ENCODE peak calls at places on chromosomes 13 and 19, in four cellular contexts. One of them, this sample, is unnamed.

GRCh38 chr13:110475550-110476219 is 85.8 kb downstream of the RAB20 start:
- DNase-seq in AG09319: no peak
- DNase-seq in neural crest cell: no peak
- DNase-seq in nephron progenitor cell: no peak
- DNase-seq in this sample: peak; percentile 54

GRCh38 chr13:28532226-28533048 is 37.5 kb upstream of the FLT1 start:
- DNase-seq in AG09319: no peak
- DNase-seq in neural crest cell: peak; percentile 16
- DNase-seq in nephron progenitor cell: peak; percentile 60
- DNase-seq in this sample: peak; percentile 50

GRCh38 chr19:40561947-40562346 is 14.7 kb upstream of the SHKBP1 start:
- DNase-seq in AG09319: no peak
- DNase-seq in nephron progenitor cell: no peak
- DNase-seq in neural crest cell: no peak
- DNase-seq in this sample: no peak

GRCh38 chr19:4267901-4268815 is 10.9 kb upstream of the SHD start:
- DNase-seq in neural crest cell: no peak
- DNase-seq in nephron progenitor cell: no peak
- DNase-seq in AG09319: no peak
- DNase-seq in this sample: no peak

GRCh38 chr13:23637813-23638212 is 67.6 kb downstream of the TNFRSF19 start:
- DNase-seq in AG09319: no peak
- DNase-seq in nephron progenitor cell: no peak
- DNase-seq in neural crest cell: no peak
- DNase-seq in this sample: no peak

GRCh38 chr13:30364876-30365275 is 57.4 kb upstream of the UBE2L5 start:
- DNase-seq in AG09319: no peak
- DNase-seq in neural crest cell: no peak
- DNase-seq in nephron progenitor cell: peak; percentile 20
- DNase-seq in this sample: no peak

GRCh38 chr13:48727252-48728011 is 73.7 kb downstream of the CYSLTR2 start:
- DNase-seq in AG09319: no peak
- DNase-seq in neural crest cell: no peak
- DNase-seq in nephron progenitor cell: no peak
- DNase-seq in this sample: no peak

GRCh38 chr19:1445185-1445931 is 4.6 kb upstream of the APC2 start:
- DNase-seq in AG09319: no peak
- DNase-seq in neural crest cell: peak; percentile 83
- DNase-seq in nephron progenitor cell: peak; percentile 85
- DNase-seq in this sample: peak; percentile 98

GRCh38 chr13:57925250-57925649 is 293.7 kb downstream of the PCDH17 start:
- DNase-seq in AG09319: no peak
- DNase-seq in neural crest cell: no peak
- DNase-seq in nephron progenitor cell: no peak
- DNase-seq in this sample: no peak

GRCh38 chr13:81104316-81104715 is 763.4 kb upstream of the SPRY2 start:
- DNase-seq in AG09319: no peak
- DNase-seq in nephron progenitor cell: no peak
- DNase-seq in neural crest cell: no peak
- DNase-seq in this sample: no peak

GRCh38 chr13:94825507-94825906 is 113.2 kb upstream of the SOX21 start:
- DNase-seq in neural crest cell: peak; percentile 14
- DNase-seq in AG09319: no peak
- DNase-seq in nephron progenitor cell: no peak
- DNase-seq in this sample: no peak

GRCh38 chr13:43289458-43290255 is 266.3 kb downstream of the DNAJC15 start:
- DNase-seq in nephron progenitor cell: no peak
- DNase-seq in AG09319: no peak
- DNase-seq in neural crest cell: no peak
- DNase-seq in this sample: no peak

GRCh38 chr13:111316161-111316730 is 4.2 kb upstream of the TEX29 start:
- DNase-seq in AG09319: no peak
- DNase-seq in nephron progenitor cell: no peak
- DNase-seq in neural crest cell: no peak
- DNase-seq in this sample: no peak

GRCh38 chr13:24141333-24141910 is 19.1 kb upstream of the SPATA13 start:
- DNase-seq in AG09319: no peak
- DNase-seq in nephron progenitor cell: no peak
- DNase-seq in neural crest cell: no peak
- DNase-seq in this sample: no peak

GRCh38 chr13:91348906-91349435 is 1.5 kb downstream of the MIR17HG start:
- DNase-seq in nephron progenitor cell: peak; percentile 96
- DNase-seq in neural crest cell: peak; percentile 97
- DNase-seq in AG09319: peak; percentile 60
- DNase-seq in this sample: peak; percentile 85
- TF ChIP-seq CTCF in nephron progenitor cell: peak; percentile 75
- TF ChIP-seq CTCF in neural crest cell: peak; percentile 92
- TF ChIP-seq CTCF in AG09319: peak; percentile 81
- TF ChIP-seq CTCF in this sample: peak; percentile 98

GRCh38 chr13:33262997-33263396 is 22.6 kb downstream of the STARD13 start:
- DNase-seq in neural crest cell: no peak
- DNase-seq in nephron progenitor cell: no peak
- DNase-seq in AG09319: no peak
- DNase-seq in this sample: no peak

GRCh38 chr13:33262554-33262953 is 23.0 kb downstream of the STARD13 start:
- DNase-seq in neural crest cell: no peak
- DNase-seq in AG09319: no peak
- DNase-seq in nephron progenitor cell: no peak
- DNase-seq in this sample: no peak

GRCh38 chr13:33263976-33264619 is 21.5 kb downstream of the STARD13 start:
- DNase-seq in AG09319: no peak
- DNase-seq in neural crest cell: no peak
- DNase-seq in nephron progenitor cell: no peak
- DNase-seq in this sample: no peak

GRCh38 chr13:33264620-33264978 is 21.0 kb downstream of the STARD13 start:
- DNase-seq in neural crest cell: no peak
- DNase-seq in nephron progenitor cell: no peak
- DNase-seq in AG09319: no peak
- DNase-seq in this sample: no peak

DNA sequence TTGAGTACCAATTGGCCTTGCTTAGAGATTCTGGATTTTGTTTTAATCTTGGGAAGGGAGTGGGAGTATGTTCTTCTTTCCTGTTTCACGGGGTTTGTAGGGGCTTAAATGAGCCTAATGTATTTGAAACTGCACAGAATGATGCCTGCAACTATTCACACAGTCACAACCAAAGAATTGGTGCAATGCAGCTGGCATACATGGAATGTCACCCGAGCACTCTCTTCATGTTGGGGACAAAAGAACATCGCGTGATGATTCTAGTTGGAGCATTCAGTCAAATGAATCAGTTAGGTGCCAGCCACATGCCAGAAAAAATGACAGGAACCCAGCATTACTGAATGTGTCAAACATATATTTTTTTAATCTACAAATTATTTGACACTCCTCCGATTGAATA is 22.1 kb downstream of the STARD13 start:
- DNase-seq in AG09319: no peak
- DNase-seq in nephron progenitor cell: no peak
- DNase-seq in neural crest cell: no peak
- DNase-seq in this sample: no peak
- TF ChIP-seq CTCF in AG09319: no peak
- TF ChIP-seq CTCF in nephron progenitor cell: no peak
- TF ChIP-seq CTCF in neural crest cell: no peak
- TF ChIP-seq CTCF in this sample: no peak

GRCh38 chr19:6828306-6828697 is 55.8 kb downstream of the VAV1 start:
- DNase-seq in nephron progenitor cell: no peak
- DNase-seq in neural crest cell: no peak
- DNase-seq in AG09319: no peak
- DNase-seq in this sample: no peak
- TF ChIP-seq CTCF in nephron progenitor cell: no peak
- TF ChIP-seq CTCF in neural crest cell: no peak
- TF ChIP-seq CTCF in AG09319: no peak
- TF ChIP-seq CTCF in this sample: no peak

GRCh38 chr13:33487575-33488243 is 202.2 kb upstream of the STARD13 start:
- DNase-seq in nephron progenitor cell: no peak
- DNase-seq in AG09319: peak; percentile 38
- DNase-seq in neural crest cell: no peak
- DNase-seq in this sample: peak; percentile 41
- TF ChIP-seq CTCF in nephron progenitor cell: no peak
- TF ChIP-seq CTCF in AG09319: peak; percentile 64
- TF ChIP-seq CTCF in neural crest cell: no peak
- TF ChIP-seq CTCF in this sample: peak; percentile 54

GRCh38 chr19:12864721-12865715 is 16.2 kb downstream of the DNASE2 start:
- DNase-seq in AG09319: no peak
- DNase-seq in neural crest cell: no peak
- DNase-seq in nephron progenitor cell: no peak
- DNase-seq in this sample: no peak

GRCh38 chr19:12865746-12866415 is 15.4 kb downstream of the DNASE2 start:
- DNase-seq in nephron progenitor cell: no peak
- DNase-seq in neural crest cell: no peak
- DNase-seq in AG09319: no peak
- DNase-seq in this sample: no peak

GRCh38 chr19:12868540-12869112 is 12.6 kb downstream of the DNASE2 start:
- DNase-seq in nephron progenitor cell: no peak
- DNase-seq in neural crest cell: no peak
- DNase-seq in AG09319: no peak
- DNase-seq in this sample: peak; percentile 76

GRCh38 chr19:12867120-12868099 is 13.8 kb downstream of the DNASE2 start:
- DNase-seq in nephron progenitor cell: peak; percentile 93
- DNase-seq in neural crest cell: peak; percentile 85
- DNase-seq in AG09319: no peak
- DNase-seq in this sample: peak; percentile 96

GRCh38 chr19:12866416-12867119 is 14.7 kb downstream of the DNASE2 start:
- DNase-seq in AG09319: no peak
- DNase-seq in nephron progenitor cell: no peak
- DNase-seq in neural crest cell: no peak
- DNase-seq in this sample: no peak
- TF ChIP-seq CTCF in AG09319: no peak
- TF ChIP-seq CTCF in nephron progenitor cell: no peak
- TF ChIP-seq CTCF in neural crest cell: no peak
- TF ChIP-seq CTCF in this sample: no peak

GRCh38 chr13:33119022-33119735 is 103.0 kb downstream of the KL start:
- DNase-seq in AG09319: no peak
- DNase-seq in nephron progenitor cell: no peak
- DNase-seq in neural crest cell: no peak
- DNase-seq in this sample: no peak
- TF ChIP-seq CTCF in AG09319: no peak
- TF ChIP-seq CTCF in nephron progenitor cell: no peak
- TF ChIP-seq CTCF in neural crest cell: no peak
- TF ChIP-seq CTCF in this sample: no peak

GRCh38 chr19:58571575-58571947 is 1.6 kb downstream of the MZF1 start:
- DNase-seq in AG09319: no peak
- DNase-seq in neural crest cell: no peak
- DNase-seq in nephron progenitor cell: no peak
- DNase-seq in this sample: no peak

GRCh38 chr19:58572026-58572817 is 913 bp downstream of the MZF1 start:
- DNase-seq in AG09319: no peak
- DNase-seq in neural crest cell: no peak
- DNase-seq in nephron progenitor cell: no peak
- DNase-seq in this sample: no peak

GRCh38 chr19:58573658-58574164 is 576 bp upstream of the MZF1 start:
- DNase-seq in neural crest cell: no peak
- DNase-seq in AG09319: no peak
- DNase-seq in nephron progenitor cell: no peak
- DNase-seq in this sample: no peak

GRCh38 chr19:58570770-58571574 is 2.2 kb downstream of the MZF1 start:
- DNase-seq in neural crest cell: no peak
- DNase-seq in AG09319: no peak
- DNase-seq in nephron progenitor cell: no peak
- DNase-seq in this sample: no peak

DNA sequence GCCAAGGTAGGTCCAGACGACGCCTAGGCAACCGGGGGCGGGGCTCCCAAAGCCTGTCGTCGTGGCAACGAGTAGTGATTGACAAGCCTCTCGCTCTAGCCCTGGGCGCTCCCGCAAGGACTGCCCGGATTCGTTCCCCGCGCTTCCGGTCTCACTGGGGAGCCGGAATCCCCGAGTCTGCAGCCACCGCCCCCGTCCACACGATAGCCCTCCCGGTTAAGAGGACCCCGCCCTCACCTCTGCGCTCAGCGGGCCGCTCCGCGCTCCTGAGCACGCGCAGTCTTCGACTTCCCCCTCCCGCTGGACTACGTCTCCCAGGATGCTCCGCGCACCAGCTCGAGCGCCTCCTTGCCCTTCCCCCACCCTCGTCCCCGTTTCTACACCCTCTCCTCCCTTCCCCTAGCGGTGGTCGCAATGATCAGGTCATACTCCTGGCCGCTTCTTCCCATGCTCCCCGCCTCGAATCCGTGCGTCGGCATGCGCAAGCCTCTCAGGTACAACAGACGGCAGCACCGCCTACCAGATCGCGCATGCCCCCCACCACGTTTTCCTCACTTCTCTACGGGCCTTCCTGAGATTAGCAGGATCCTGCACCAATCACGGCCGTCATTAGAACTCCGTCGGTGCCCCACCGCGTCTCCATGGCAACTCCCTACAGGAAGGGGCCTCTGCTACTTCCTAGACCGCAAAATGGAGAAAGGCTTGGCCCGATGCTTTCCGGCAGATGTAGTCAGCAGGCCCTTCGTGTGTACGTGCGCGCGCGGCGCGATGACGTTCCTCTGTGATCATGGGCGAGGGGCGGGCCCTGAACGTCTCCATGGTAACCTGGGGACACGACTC is at the start of gene MZF1:
- DNase-seq in neural crest cell: peak; percentile 98
- DNase-seq in nephron progenitor cell: peak; percentile 99
- DNase-seq in AG09319: peak; percentile 100
- DNase-seq in this sample: peak; percentile 98
- TF ChIP-seq CTCF in neural crest cell: peak; percentile 46
- TF ChIP-seq CTCF in nephron progenitor cell: no peak
- TF ChIP-seq CTCF in AG09319: peak; percentile 5
- TF ChIP-seq CTCF in this sample: no peak

DNA sequence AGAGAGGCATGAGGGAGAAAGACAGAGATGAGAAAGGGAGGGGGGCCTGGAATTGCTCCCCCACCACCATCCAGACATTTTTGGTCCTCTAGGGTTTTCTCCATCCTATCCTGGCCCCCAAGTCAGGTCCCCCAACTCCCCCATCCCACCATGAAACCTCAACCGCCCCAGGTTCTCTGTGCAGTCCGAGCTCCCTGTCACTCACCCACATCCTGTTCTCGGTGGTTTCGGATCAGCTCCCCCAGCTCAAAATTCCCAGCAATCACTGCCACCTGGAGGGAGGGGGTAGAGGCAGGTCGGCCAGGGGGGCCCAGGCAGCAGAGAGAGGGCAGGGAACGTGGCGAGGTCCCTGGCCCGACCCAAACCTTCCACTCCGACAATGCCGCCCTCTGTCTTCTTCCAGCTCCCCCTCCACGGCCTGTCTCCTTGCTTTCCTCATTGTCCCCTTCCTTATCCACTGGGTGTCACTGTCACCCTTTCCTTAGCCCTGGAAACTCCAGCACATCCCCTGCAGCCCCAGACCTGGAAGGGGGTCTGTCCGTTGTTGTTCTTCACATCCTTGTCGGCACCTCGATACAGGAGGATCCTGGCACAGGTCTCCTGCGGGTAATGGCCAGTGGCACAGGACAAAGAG is 15.6 kb downstream of the SHANK1 start:
- DNase-seq in AG09319: no peak
- DNase-seq in neural crest cell: no peak
- DNase-seq in nephron progenitor cell: no peak
- DNase-seq in this sample: no peak
- TF ChIP-seq CTCF in AG09319: no peak
- TF ChIP-seq CTCF in neural crest cell: peak; percentile 35
- TF ChIP-seq CTCF in nephron progenitor cell: peak; percentile 28
- TF ChIP-seq CTCF in this sample: no peak

GRCh38 chr13:46553886-46554855 is 1.2 kb downstream of the LRCH1 start:
- DNase-seq in nephron progenitor cell: peak; percentile 72
- DNase-seq in AG09319: peak; percentile 49
- DNase-seq in neural crest cell: peak; percentile 50
- DNase-seq in this sample: peak; percentile 75
- TF ChIP-seq CTCF in nephron progenitor cell: peak; percentile 20
- TF ChIP-seq CTCF in AG09319: no peak
- TF ChIP-seq CTCF in neural crest cell: peak; percentile 47
- TF ChIP-seq CTCF in this sample: no peak